ENCODE peak calls at places on chromosomes 1 and 21, in ten cellular contexts. One of them, this sample, is unnamed.

GRCh38 chr1:231919900-231920299 is 293.3 kb downstream of the DISC1 start:
- DNase-seq in neural crest cell: no peak
- DNase-seq in Peyer's patch: no peak
- DNase-seq in tibial nerve: no peak
- DNase-seq in GM06990: no peak
- DNase-seq in uterus: no peak
- DNase-seq in upper lobe of right lung: no peak
- DNase-seq in thoracic aorta: no peak
- DNase-seq in HFFc6: no peak
- DNase-seq in heart left ventricle: peak; percentile 41
- DNase-seq in this sample: no peak

GRCh38 chr1:212668477-212668876 is 31.2 kb downstream of the BATF3 start:
- DNase-seq in neural crest cell: no peak
- DNase-seq in Peyer's patch: no peak
- DNase-seq in tibial nerve: no peak
- DNase-seq in GM06990: no peak
- DNase-seq in uterus: no peak
- DNase-seq in upper lobe of right lung: no peak
- DNase-seq in thoracic aorta: no peak
- DNase-seq in HFFc6: no peak
- DNase-seq in heart left ventricle: no peak
- DNase-seq in this sample: no peak

GRCh38 chr21:45556645-45557601 is 14.7 kb upstream of the SLC19A1 start:
- DNase-seq in neural crest cell: no peak
- DNase-seq in Peyer's patch: no peak
- DNase-seq in tibial nerve: no peak
- DNase-seq in GM06990: no peak
- DNase-seq in uterus: no peak
- DNase-seq in upper lobe of right lung: peak; percentile 71
- DNase-seq in thoracic aorta: no peak
- DNase-seq in HFFc6: no peak
- DNase-seq in heart left ventricle: no peak
- DNase-seq in this sample: peak; percentile 93

GRCh38 chr1:179820216-179820970 is 57.2 kb downstream of the TOR1AIP2 start:
- DNase-seq in neural crest cell: no peak
- DNase-seq in Peyer's patch: no peak
- DNase-seq in tibial nerve: no peak
- DNase-seq in GM06990: no peak
- DNase-seq in uterus: no peak
- DNase-seq in upper lobe of right lung: no peak
- DNase-seq in thoracic aorta: no peak
- DNase-seq in HFFc6: no peak
- DNase-seq in heart left ventricle: no peak
- DNase-seq in this sample: peak; percentile 75

GRCh38 chr1:41618066-41618825 is 133.8 kb upstream of the EDN2 start:
- DNase-seq in neural crest cell: no peak
- DNase-seq in Peyer's patch: no peak
- DNase-seq in tibial nerve: peak; percentile 83
- DNase-seq in GM06990: no peak
- DNase-seq in uterus: peak; percentile 78
- DNase-seq in upper lobe of right lung: peak; percentile 93
- DNase-seq in thoracic aorta: no peak
- DNase-seq in HFFc6: peak; percentile 13
- DNase-seq in heart left ventricle: peak; percentile 79
- DNase-seq in this sample: no peak

GRCh38 chr1:33280091-33280661 is 23.9 kb downstream of the ZNF362 start:
- DNase-seq in neural crest cell: no peak
- DNase-seq in Peyer's patch: no peak
- DNase-seq in tibial nerve: no peak
- DNase-seq in GM06990: no peak
- DNase-seq in uterus: no peak
- DNase-seq in upper lobe of right lung: peak; percentile 57
- DNase-seq in thoracic aorta: no peak
- DNase-seq in HFFc6: no peak
- DNase-seq in heart left ventricle: no peak
- DNase-seq in this sample: no peak

GRCh38 chr1:109347511-109347910 is 40.7 kb upstream of the MYBPHL start:
- DNase-seq in neural crest cell: no peak
- DNase-seq in Peyer's patch: no peak
- DNase-seq in tibial nerve: no peak
- DNase-seq in GM06990: no peak
- DNase-seq in uterus: no peak
- DNase-seq in upper lobe of right lung: peak; percentile 66
- DNase-seq in thoracic aorta: no peak
- DNase-seq in HFFc6: no peak
- DNase-seq in heart left ventricle: no peak
- DNase-seq in this sample: no peak

GRCh38 chr1:178768423-178768822 is 43.4 kb downstream of the RALGPS2 start:
- DNase-seq in neural crest cell: no peak
- DNase-seq in Peyer's patch: no peak
- DNase-seq in tibial nerve: no peak
- DNase-seq in GM06990: peak; percentile 28
- DNase-seq in uterus: no peak
- DNase-seq in upper lobe of right lung: no peak
- DNase-seq in thoracic aorta: no peak
- DNase-seq in HFFc6: peak; percentile 15
- DNase-seq in heart left ventricle: no peak
- DNase-seq in this sample: no peak

GRCh38 chr21:43332872-43333300 is 94.0 kb downstream of the SIK1 start:
- DNase-seq in neural crest cell: no peak
- DNase-seq in Peyer's patch: no peak
- DNase-seq in tibial nerve: no peak
- DNase-seq in GM06990: no peak
- DNase-seq in uterus: no peak
- DNase-seq in upper lobe of right lung: no peak
- DNase-seq in thoracic aorta: no peak
- DNase-seq in HFFc6: no peak
- DNase-seq in heart left ventricle: no peak
- DNase-seq in this sample: no peak

GRCh38 chr1:116711061-116711582 is 43.1 kb upstream of the CD2 start:
- DNase-seq in neural crest cell: no peak
- DNase-seq in Peyer's patch: no peak
- DNase-seq in tibial nerve: no peak
- DNase-seq in GM06990: no peak
- DNase-seq in uterus: no peak
- DNase-seq in upper lobe of right lung: no peak
- DNase-seq in thoracic aorta: no peak
- DNase-seq in HFFc6: no peak
- DNase-seq in heart left ventricle: no peak
- DNase-seq in this sample: no peak

GRCh38 chr1:3827813-3828307 is 29.2 kb downstream of the CEP104 start:
- DNase-seq in neural crest cell: no peak
- DNase-seq in Peyer's patch: no peak
- DNase-seq in tibial nerve: no peak
- DNase-seq in GM06990: no peak
- DNase-seq in uterus: no peak
- DNase-seq in upper lobe of right lung: peak; percentile 34
- DNase-seq in thoracic aorta: no peak
- DNase-seq in HFFc6: no peak
- DNase-seq in heart left ventricle: no peak
- DNase-seq in this sample: peak; percentile 82

GRCh38 chr1:100164702-100165101 is 13.4 kb downstream of the LRRC39 start:
- DNase-seq in neural crest cell: no peak
- DNase-seq in Peyer's patch: no peak
- DNase-seq in tibial nerve: no peak
- DNase-seq in GM06990: no peak
- DNase-seq in uterus: no peak
- DNase-seq in upper lobe of right lung: no peak
- DNase-seq in thoracic aorta: no peak
- DNase-seq in HFFc6: no peak
- DNase-seq in heart left ventricle: no peak
- DNase-seq in this sample: no peak

GRCh38 chr21:33478858-33479678 is 706 bp downstream of the TMEM50B start:
- DNase-seq in neural crest cell: peak; percentile 8
- DNase-seq in Peyer's patch: peak; percentile 39
- DNase-seq in tibial nerve: no peak
- DNase-seq in GM06990: peak; percentile 46
- DNase-seq in uterus: peak; percentile 20
- DNase-seq in upper lobe of right lung: peak; percentile 70
- DNase-seq in thoracic aorta: no peak
- DNase-seq in HFFc6: peak; percentile 23
- DNase-seq in heart left ventricle: peak; percentile 26
- DNase-seq in this sample: no peak

GRCh38 chr21:25983745-25984144 is 186.8 kb downstream of the APP start:
- DNase-seq in neural crest cell: no peak
- DNase-seq in Peyer's patch: no peak
- DNase-seq in tibial nerve: no peak
- DNase-seq in GM06990: no peak
- DNase-seq in uterus: no peak
- DNase-seq in upper lobe of right lung: no peak
- DNase-seq in thoracic aorta: no peak
- DNase-seq in HFFc6: no peak
- DNase-seq in heart left ventricle: peak; percentile 30
- DNase-seq in this sample: no peak

GRCh38 chr1:246165826-246166709 is 341.0 kb downstream of the SMYD3 start:
- DNase-seq in neural crest cell: no peak
- DNase-seq in Peyer's patch: no peak
- DNase-seq in tibial nerve: no peak
- DNase-seq in GM06990: no peak
- DNase-seq in uterus: no peak
- DNase-seq in upper lobe of right lung: no peak
- DNase-seq in thoracic aorta: no peak
- DNase-seq in HFFc6: no peak
- DNase-seq in heart left ventricle: no peak
- DNase-seq in this sample: no peak

GRCh38 chr1:125065092-125065820 is 3880.5 kb downstream of the SRGAP2C start:
- DNase-seq in neural crest cell: no peak
- DNase-seq in Peyer's patch: no peak
- DNase-seq in tibial nerve: no peak
- DNase-seq in GM06990: no peak
- DNase-seq in uterus: no peak
- DNase-seq in upper lobe of right lung: peak; percentile 57
- DNase-seq in thoracic aorta: no peak
- DNase-seq in HFFc6: no peak
- DNase-seq in heart left ventricle: no peak
- DNase-seq in this sample: peak; percentile 89

GRCh38 chr1:4796999-4797375 is 142.6 kb downstream of the AJAP1 start:
- DNase-seq in neural crest cell: no peak
- DNase-seq in Peyer's patch: peak; percentile 34
- DNase-seq in tibial nerve: no peak
- DNase-seq in GM06990: no peak
- DNase-seq in uterus: no peak
- DNase-seq in upper lobe of right lung: peak; percentile 51
- DNase-seq in thoracic aorta: no peak
- DNase-seq in HFFc6: no peak
- DNase-seq in heart left ventricle: no peak
- DNase-seq in this sample: no peak

GRCh38 chr1:194341587-194341986 is 1155.2 kb upstream of the B3GALT2 start:
- DNase-seq in neural crest cell: no peak
- DNase-seq in Peyer's patch: no peak
- DNase-seq in tibial nerve: no peak
- DNase-seq in GM06990: no peak
- DNase-seq in uterus: no peak
- DNase-seq in upper lobe of right lung: no peak
- DNase-seq in thoracic aorta: no peak
- DNase-seq in HFFc6: no peak
- DNase-seq in heart left ventricle: no peak
- DNase-seq in this sample: no peak

GRCh38 chr1:210292276-210292851 is 36.3 kb upstream of the HHAT start:
- DNase-seq in neural crest cell: peak; percentile 60
- DNase-seq in Peyer's patch: peak; percentile 20
- DNase-seq in tibial nerve: no peak
- DNase-seq in GM06990: peak; percentile 28
- DNase-seq in uterus: peak; percentile 51
- DNase-seq in upper lobe of right lung: peak; percentile 93
- DNase-seq in thoracic aorta: no peak
- DNase-seq in HFFc6: peak; percentile 54
- DNase-seq in heart left ventricle: peak; percentile 42
- DNase-seq in this sample: peak; percentile 96
- TF ChIP-seq CTCF in neural crest cell: no peak
- TF ChIP-seq CTCF in Peyer's patch: no peak
- TF ChIP-seq CTCF in tibial nerve: peak; percentile 17
- TF ChIP-seq CTCF in GM06990: peak; percentile 23
- TF ChIP-seq CTCF in uterus: peak; percentile 39
- TF ChIP-seq CTCF in upper lobe of right lung: peak; percentile 39
- TF ChIP-seq CTCF in thoracic aorta: no peak
- TF ChIP-seq CTCF in HFFc6: peak; percentile 72
- TF ChIP-seq CTCF in heart left ventricle: peak; percentile 47
- TF ChIP-seq CTCF in this sample: peak; percentile 66

DNA sequence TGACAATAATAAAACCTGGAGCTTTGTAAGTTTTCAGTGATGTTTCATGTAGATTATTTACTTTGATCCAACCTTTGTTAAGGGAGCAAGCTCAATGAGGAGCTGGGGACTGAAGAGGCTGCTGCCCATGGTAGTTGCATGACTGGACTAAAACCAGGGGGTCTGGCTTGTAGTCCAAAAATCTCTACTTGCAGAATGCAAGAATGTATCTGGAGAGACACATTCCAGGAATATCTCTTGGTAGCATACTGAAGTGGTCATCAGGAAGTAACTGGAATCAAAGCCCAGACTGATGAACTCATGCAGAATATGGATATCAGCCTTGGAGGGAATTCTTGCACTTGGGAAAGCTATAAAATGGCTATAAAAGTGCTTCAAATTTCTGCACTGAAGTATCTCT is 5.8 kb upstream of the KIAA0040 start:
- DNase-seq in neural crest cell: no peak
- DNase-seq in Peyer's patch: no peak
- DNase-seq in tibial nerve: no peak
- DNase-seq in GM06990: no peak
- DNase-seq in uterus: no peak
- DNase-seq in upper lobe of right lung: no peak
- DNase-seq in thoracic aorta: no peak
- DNase-seq in HFFc6: no peak
- DNase-seq in heart left ventricle: no peak
- DNase-seq in this sample: no peak
- TF ChIP-seq CTCF in neural crest cell: no peak
- TF ChIP-seq CTCF in Peyer's patch: no peak
- TF ChIP-seq CTCF in tibial nerve: no peak
- TF ChIP-seq CTCF in GM06990: no peak
- TF ChIP-seq CTCF in uterus: no peak
- TF ChIP-seq CTCF in upper lobe of right lung: no peak
- TF ChIP-seq CTCF in thoracic aorta: no peak
- TF ChIP-seq CTCF in HFFc6: no peak
- TF ChIP-seq CTCF in heart left ventricle: no peak
- TF ChIP-seq CTCF in this sample: no peak

GRCh38 chr1:36572906-36573305 is 90.2 kb upstream of the CSF3R start:
- DNase-seq in neural crest cell: no peak
- DNase-seq in Peyer's patch: no peak
- DNase-seq in tibial nerve: no peak
- DNase-seq in GM06990: no peak
- DNase-seq in uterus: no peak
- DNase-seq in upper lobe of right lung: peak; percentile 57
- DNase-seq in thoracic aorta: no peak
- DNase-seq in HFFc6: no peak
- DNase-seq in heart left ventricle: no peak
- DNase-seq in this sample: peak; percentile 77
- TF ChIP-seq CTCF in neural crest cell: no peak
- TF ChIP-seq CTCF in Peyer's patch: no peak
- TF ChIP-seq CTCF in tibial nerve: no peak
- TF ChIP-seq CTCF in GM06990: no peak
- TF ChIP-seq CTCF in uterus: no peak
- TF ChIP-seq CTCF in upper lobe of right lung: no peak
- TF ChIP-seq CTCF in thoracic aorta: no peak
- TF ChIP-seq CTCF in HFFc6: no peak
- TF ChIP-seq CTCF in heart left ventricle: no peak
- TF ChIP-seq CTCF in this sample: no peak

DNA sequence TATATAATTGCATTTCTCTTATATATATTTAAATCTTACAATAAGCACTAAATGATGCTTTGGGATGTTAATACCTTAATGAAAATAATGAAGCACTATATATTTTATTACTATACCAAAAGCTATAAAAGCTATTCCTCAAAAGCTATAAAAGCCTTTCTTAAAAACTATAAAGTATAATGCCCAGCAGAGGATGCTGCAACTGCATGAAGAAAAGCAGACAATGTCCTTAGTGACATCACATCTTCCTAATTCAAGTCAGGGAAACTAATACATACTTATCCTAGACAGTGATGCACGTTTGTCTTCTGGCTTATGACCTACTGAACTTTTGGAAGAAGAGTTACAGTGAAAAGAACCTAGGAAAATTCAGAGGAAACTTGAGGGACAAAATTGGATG is 13.6 kb upstream of the C1orf185 start:
- DNase-seq in neural crest cell: no peak
- DNase-seq in Peyer's patch: no peak
- DNase-seq in tibial nerve: no peak
- DNase-seq in GM06990: no peak
- DNase-seq in uterus: no peak
- DNase-seq in upper lobe of right lung: no peak
- DNase-seq in thoracic aorta: no peak
- DNase-seq in HFFc6: no peak
- DNase-seq in heart left ventricle: no peak
- DNase-seq in this sample: no peak
- TF ChIP-seq CTCF in neural crest cell: no peak
- TF ChIP-seq CTCF in Peyer's patch: peak; percentile 32
- TF ChIP-seq CTCF in tibial nerve: no peak
- TF ChIP-seq CTCF in GM06990: peak; percentile 60
- TF ChIP-seq CTCF in uterus: no peak
- TF ChIP-seq CTCF in upper lobe of right lung: no peak
- TF ChIP-seq CTCF in thoracic aorta: no peak
- TF ChIP-seq CTCF in HFFc6: peak; percentile 57
- TF ChIP-seq CTCF in heart left ventricle: no peak
- TF ChIP-seq CTCF in this sample: peak; percentile 61